ENCODE peak calls at places on chromosomes 16 and 17, in five cellular contexts. One of them, this sample, is unnamed.

GRCh38 chr16:11447836-11448235 is 102.6 kb downstream of the RMI2 start:
- DNase-seq in AG10803: no peak
- DNase-seq in activated T-helper 9 cell treated with anti-CD3 and anti-CD28 coated beads, Interleukin-2, amount 50 U/mL, for 16 hours: no peak
- DNase-seq in cerebellum: no peak
- DNase-seq in activated T-helper 1 cell treated with anti-CD3 and anti-CD28 coated beads, Interleukin-2, amount 50 U/mL, for 16 hours: no peak
- DNase-seq in this sample: no peak

GRCh38 chr17:81210868-81211267 is 11.9 kb downstream of the CEP131 start:
- DNase-seq in activated T-helper 1 cell treated with anti-CD3 and anti-CD28 coated beads, Interleukin-2, amount 50 U/mL, for 16 hours: no peak
- DNase-seq in AG10803: no peak
- DNase-seq in activated T-helper 9 cell treated with anti-CD3 and anti-CD28 coated beads, Interleukin-2, amount 50 U/mL, for 16 hours: no peak
- DNase-seq in cerebellum: no peak
- DNase-seq in this sample: no peak

GRCh38 chr16:85908889-85909584 is 10.1 kb downstream of the IRF8 start:
- DNase-seq in AG10803: no peak
- DNase-seq in activated T-helper 1 cell treated with anti-CD3 and anti-CD28 coated beads, Interleukin-2, amount 50 U/mL, for 16 hours: no peak
- DNase-seq in activated T-helper 9 cell treated with anti-CD3 and anti-CD28 coated beads, Interleukin-2, amount 50 U/mL, for 16 hours: no peak
- DNase-seq in cerebellum: no peak
- DNase-seq in this sample: no peak

GRCh38 chr17:81251091-81251942 is 12.2 kb downstream of the NDUFAF8 start:
- DNase-seq in activated T-helper 1 cell treated with anti-CD3 and anti-CD28 coated beads, Interleukin-2, amount 50 U/mL, for 16 hours: no peak
- DNase-seq in activated T-helper 9 cell treated with anti-CD3 and anti-CD28 coated beads, Interleukin-2, amount 50 U/mL, for 16 hours: no peak
- DNase-seq in AG10803: no peak
- DNase-seq in cerebellum: peak; percentile 39
- DNase-seq in this sample: no peak

GRCh38 chr17:39700148-39700987 is 504 bp downstream of the ERBB2 start:
- DNase-seq in cerebellum: no peak
- DNase-seq in activated T-helper 1 cell treated with anti-CD3 and anti-CD28 coated beads, Interleukin-2, amount 50 U/mL, for 16 hours: no peak
- DNase-seq in AG10803: peak; percentile 22
- DNase-seq in activated T-helper 9 cell treated with anti-CD3 and anti-CD28 coated beads, Interleukin-2, amount 50 U/mL, for 16 hours: no peak
- DNase-seq in this sample: peak; percentile 76

GRCh38 chr16:74563828-74564263 is 43.1 kb downstream of the GLG1 start:
- DNase-seq in AG10803: peak; percentile 27
- DNase-seq in cerebellum: no peak
- DNase-seq in activated T-helper 9 cell treated with anti-CD3 and anti-CD28 coated beads, Interleukin-2, amount 50 U/mL, for 16 hours: no peak
- DNase-seq in activated T-helper 1 cell treated with anti-CD3 and anti-CD28 coated beads, Interleukin-2, amount 50 U/mL, for 16 hours: no peak
- DNase-seq in this sample: no peak

GRCh38 chr17:1156864-1157263 is 22.9 kb downstream of the ABR start:
- DNase-seq in cerebellum: no peak
- DNase-seq in AG10803: no peak
- DNase-seq in activated T-helper 1 cell treated with anti-CD3 and anti-CD28 coated beads, Interleukin-2, amount 50 U/mL, for 16 hours: no peak
- DNase-seq in activated T-helper 9 cell treated with anti-CD3 and anti-CD28 coated beads, Interleukin-2, amount 50 U/mL, for 16 hours: no peak
- DNase-seq in this sample: no peak

GRCh38 chr17:38558751-38559024 is 47.1 kb downstream of the SRCIN1 start:
- DNase-seq in activated T-helper 9 cell treated with anti-CD3 and anti-CD28 coated beads, Interleukin-2, amount 50 U/mL, for 16 hours: no peak
- DNase-seq in cerebellum: no peak
- DNase-seq in activated T-helper 1 cell treated with anti-CD3 and anti-CD28 coated beads, Interleukin-2, amount 50 U/mL, for 16 hours: no peak
- DNase-seq in AG10803: no peak
- DNase-seq in this sample: no peak

GRCh38 chr17:9212376-9213310 is 191.3 kb downstream of the NTN1 start:
- DNase-seq in cerebellum: peak; percentile 87
- DNase-seq in activated T-helper 9 cell treated with anti-CD3 and anti-CD28 coated beads, Interleukin-2, amount 50 U/mL, for 16 hours: no peak
- DNase-seq in activated T-helper 1 cell treated with anti-CD3 and anti-CD28 coated beads, Interleukin-2, amount 50 U/mL, for 16 hours: no peak
- DNase-seq in AG10803: no peak
- DNase-seq in this sample: no peak

GRCh38 chr16:80803341-80804060 is 897 bp downstream of the CDYL2 start:
- DNase-seq in AG10803: peak; percentile 13
- DNase-seq in activated T-helper 9 cell treated with anti-CD3 and anti-CD28 coated beads, Interleukin-2, amount 50 U/mL, for 16 hours: peak; percentile 34
- DNase-seq in activated T-helper 1 cell treated with anti-CD3 and anti-CD28 coated beads, Interleukin-2, amount 50 U/mL, for 16 hours: peak; percentile 18
- DNase-seq in cerebellum: peak; percentile 40
- DNase-seq in this sample: peak; percentile 72

GRCh38 chr16:51276335-51276734 is 125.3 kb upstream of the SALL1 start:
- DNase-seq in activated T-helper 1 cell treated with anti-CD3 and anti-CD28 coated beads, Interleukin-2, amount 50 U/mL, for 16 hours: no peak
- DNase-seq in cerebellum: no peak
- DNase-seq in AG10803: peak; percentile 8
- DNase-seq in activated T-helper 9 cell treated with anti-CD3 and anti-CD28 coated beads, Interleukin-2, amount 50 U/mL, for 16 hours: no peak
- DNase-seq in this sample: no peak

GRCh38 chr16:81004646-81005353 is 1.9 kb downstream of the CMC2 start:
- DNase-seq in AG10803: peak; percentile 59
- DNase-seq in activated T-helper 1 cell treated with anti-CD3 and anti-CD28 coated beads, Interleukin-2, amount 50 U/mL, for 16 hours: no peak
- DNase-seq in cerebellum: peak; percentile 55
- DNase-seq in activated T-helper 9 cell treated with anti-CD3 and anti-CD28 coated beads, Interleukin-2, amount 50 U/mL, for 16 hours: no peak
- DNase-seq in this sample: peak; percentile 37

GRCh38 chr16:46811682-46812081 is 19.3 kb downstream of the C16orf87 start:
- DNase-seq in activated T-helper 9 cell treated with anti-CD3 and anti-CD28 coated beads, Interleukin-2, amount 50 U/mL, for 16 hours: no peak
- DNase-seq in cerebellum: no peak
- DNase-seq in activated T-helper 1 cell treated with anti-CD3 and anti-CD28 coated beads, Interleukin-2, amount 50 U/mL, for 16 hours: no peak
- DNase-seq in AG10803: no peak
- DNase-seq in this sample: no peak

GRCh38 chr17:73750975-73751374 is 106.7 kb upstream of the SDK2 start:
- DNase-seq in activated T-helper 9 cell treated with anti-CD3 and anti-CD28 coated beads, Interleukin-2, amount 50 U/mL, for 16 hours: no peak
- DNase-seq in AG10803: no peak
- DNase-seq in cerebellum: no peak
- DNase-seq in activated T-helper 1 cell treated with anti-CD3 and anti-CD28 coated beads, Interleukin-2, amount 50 U/mL, for 16 hours: no peak
- DNase-seq in this sample: no peak

GRCh38 chr16:88695218-88695617 is 8.9 kb upstream of the SNAI3 start:
- DNase-seq in AG10803: no peak
- DNase-seq in activated T-helper 1 cell treated with anti-CD3 and anti-CD28 coated beads, Interleukin-2, amount 50 U/mL, for 16 hours: no peak
- DNase-seq in activated T-helper 9 cell treated with anti-CD3 and anti-CD28 coated beads, Interleukin-2, amount 50 U/mL, for 16 hours: no peak
- DNase-seq in cerebellum: no peak
- DNase-seq in this sample: no peak

GRCh38 chr17:31900877-31901276 is 631 bp downstream of the UTP6 start:
- DNase-seq in AG10803: peak; percentile 44
- DNase-seq in activated T-helper 9 cell treated with anti-CD3 and anti-CD28 coated beads, Interleukin-2, amount 50 U/mL, for 16 hours: no peak
- DNase-seq in cerebellum: no peak
- DNase-seq in activated T-helper 1 cell treated with anti-CD3 and anti-CD28 coated beads, Interleukin-2, amount 50 U/mL, for 16 hours: no peak
- DNase-seq in this sample: peak; percentile 43

GRCh38 chr16:30953511-30954124 is 3.9 kb upstream of the SETD1A start:
- DNase-seq in AG10803: peak; percentile 67
- DNase-seq in activated T-helper 9 cell treated with anti-CD3 and anti-CD28 coated beads, Interleukin-2, amount 50 U/mL, for 16 hours: peak; percentile 43
- DNase-seq in cerebellum: peak; percentile 72
- DNase-seq in activated T-helper 1 cell treated with anti-CD3 and anti-CD28 coated beads, Interleukin-2, amount 50 U/mL, for 16 hours: no peak
- DNase-seq in this sample: peak; percentile 59

GRCh38 chr17:45270828-45271418 is 9.0 kb upstream of the SPATA32 start:
- DNase-seq in cerebellum: no peak
- DNase-seq in AG10803: no peak
- DNase-seq in activated T-helper 9 cell treated with anti-CD3 and anti-CD28 coated beads, Interleukin-2, amount 50 U/mL, for 16 hours: peak; percentile 37
- DNase-seq in activated T-helper 1 cell treated with anti-CD3 and anti-CD28 coated beads, Interleukin-2, amount 50 U/mL, for 16 hours: no peak
- DNase-seq in this sample: no peak

GRCh38 chr16:85395913-85396878 is 216.9 kb upstream of the GSE1 start:
- DNase-seq in activated T-helper 1 cell treated with anti-CD3 and anti-CD28 coated beads, Interleukin-2, amount 50 U/mL, for 16 hours: no peak
- DNase-seq in AG10803: peak; percentile 57
- DNase-seq in cerebellum: no peak
- DNase-seq in activated T-helper 9 cell treated with anti-CD3 and anti-CD28 coated beads, Interleukin-2, amount 50 U/mL, for 16 hours: no peak
- DNase-seq in this sample: peak; percentile 66

GRCh38 chr17:76353004-76353598 is 615 bp downstream of the PRPSAP1 start:
- DNase-seq in AG10803: no peak
- DNase-seq in activated T-helper 1 cell treated with anti-CD3 and anti-CD28 coated beads, Interleukin-2, amount 50 U/mL, for 16 hours: no peak
- DNase-seq in cerebellum: peak; percentile 9
- DNase-seq in activated T-helper 9 cell treated with anti-CD3 and anti-CD28 coated beads, Interleukin-2, amount 50 U/mL, for 16 hours: no peak
- DNase-seq in this sample: peak; percentile 66

GRCh38 chr16:57941016-57941656 is 29.8 kb downstream of the CNGB1 start:
- DNase-seq in AG10803: peak; percentile 42
- DNase-seq in cerebellum: peak; percentile 52
- DNase-seq in activated T-helper 9 cell treated with anti-CD3 and anti-CD28 coated beads, Interleukin-2, amount 50 U/mL, for 16 hours: no peak
- DNase-seq in activated T-helper 1 cell treated with anti-CD3 and anti-CD28 coated beads, Interleukin-2, amount 50 U/mL, for 16 hours: no peak
- DNase-seq in this sample: no peak

GRCh38 chr17:34249497-34249877 is 5.6 kb upstream of the CCL2 start:
- DNase-seq in AG10803: no peak
- DNase-seq in activated T-helper 9 cell treated with anti-CD3 and anti-CD28 coated beads, Interleukin-2, amount 50 U/mL, for 16 hours: no peak
- DNase-seq in activated T-helper 1 cell treated with anti-CD3 and anti-CD28 coated beads, Interleukin-2, amount 50 U/mL, for 16 hours: no peak
- DNase-seq in cerebellum: no peak
- DNase-seq in this sample: no peak

GRCh38 chr17:47304191-47304590 is 19.6 kb upstream of the EFCAB13 start:
- DNase-seq in activated T-helper 9 cell treated with anti-CD3 and anti-CD28 coated beads, Interleukin-2, amount 50 U/mL, for 16 hours: no peak
- DNase-seq in cerebellum: no peak
- DNase-seq in activated T-helper 1 cell treated with anti-CD3 and anti-CD28 coated beads, Interleukin-2, amount 50 U/mL, for 16 hours: no peak
- DNase-seq in AG10803: peak; percentile 96
- DNase-seq in this sample: peak; percentile 44

GRCh38 chr17:29112780-29113295 is 67.4 kb downstream of the MYO18A start:
- DNase-seq in activated T-helper 1 cell treated with anti-CD3 and anti-CD28 coated beads, Interleukin-2, amount 50 U/mL, for 16 hours: no peak
- DNase-seq in activated T-helper 9 cell treated with anti-CD3 and anti-CD28 coated beads, Interleukin-2, amount 50 U/mL, for 16 hours: no peak
- DNase-seq in cerebellum: no peak
- DNase-seq in AG10803: peak; percentile 69
- DNase-seq in this sample: no peak

GRCh38 chr17:63293310-63293709 is 152.8 kb downstream of the CYB561 start:
- DNase-seq in AG10803: peak; percentile 67
- DNase-seq in activated T-helper 9 cell treated with anti-CD3 and anti-CD28 coated beads, Interleukin-2, amount 50 U/mL, for 16 hours: no peak
- DNase-seq in activated T-helper 1 cell treated with anti-CD3 and anti-CD28 coated beads, Interleukin-2, amount 50 U/mL, for 16 hours: no peak
- DNase-seq in cerebellum: no peak
- DNase-seq in this sample: peak; percentile 70

GRCh38 chr17:16917995-16918394 is 53.9 kb downstream of the TNFRSF13B start:
- DNase-seq in activated T-helper 1 cell treated with anti-CD3 and anti-CD28 coated beads, Interleukin-2, amount 50 U/mL, for 16 hours: no peak
- DNase-seq in cerebellum: no peak
- DNase-seq in activated T-helper 9 cell treated with anti-CD3 and anti-CD28 coated beads, Interleukin-2, amount 50 U/mL, for 16 hours: no peak
- DNase-seq in AG10803: no peak
- DNase-seq in this sample: no peak

GRCh38 chr16:66225696-66226095 is 140.8 kb upstream of the CDH5 start:
- DNase-seq in cerebellum: no peak
- DNase-seq in activated T-helper 9 cell treated with anti-CD3 and anti-CD28 coated beads, Interleukin-2, amount 50 U/mL, for 16 hours: no peak
- DNase-seq in AG10803: no peak
- DNase-seq in activated T-helper 1 cell treated with anti-CD3 and anti-CD28 coated beads, Interleukin-2, amount 50 U/mL, for 16 hours: no peak
- DNase-seq in this sample: no peak

GRCh38 chr16:1108299-1109252 is 12.5 kb upstream of the C1QTNF8 start:
- DNase-seq in activated T-helper 9 cell treated with anti-CD3 and anti-CD28 coated beads, Interleukin-2, amount 50 U/mL, for 16 hours: no peak
- DNase-seq in activated T-helper 1 cell treated with anti-CD3 and anti-CD28 coated beads, Interleukin-2, amount 50 U/mL, for 16 hours: no peak
- DNase-seq in cerebellum: peak; percentile 77
- DNase-seq in AG10803: peak; percentile 20
- DNase-seq in this sample: peak; percentile 45

GRCh38 chr17:79073706-79074088 is 927 bp upstream of the ENGASE start:
- DNase-seq in AG10803: no peak
- DNase-seq in activated T-helper 1 cell treated with anti-CD3 and anti-CD28 coated beads, Interleukin-2, amount 50 U/mL, for 16 hours: no peak
- DNase-seq in activated T-helper 9 cell treated with anti-CD3 and anti-CD28 coated beads, Interleukin-2, amount 50 U/mL, for 16 hours: no peak
- DNase-seq in cerebellum: no peak
- DNase-seq in this sample: no peak

GRCh38 chr17:34619687-34620217 is 40.4 kb downstream of the TMEM132E start:
- DNase-seq in activated T-helper 9 cell treated with anti-CD3 and anti-CD28 coated beads, Interleukin-2, amount 50 U/mL, for 16 hours: no peak
- DNase-seq in cerebellum: no peak
- DNase-seq in AG10803: no peak
- DNase-seq in activated T-helper 1 cell treated with anti-CD3 and anti-CD28 coated beads, Interleukin-2, amount 50 U/mL, for 16 hours: no peak
- DNase-seq in this sample: no peak

GRCh38 chr17:7836596-7837374 is 2.8 kb downstream of the KDM6B start:
- DNase-seq in AG10803: peak; percentile 88
- DNase-seq in activated T-helper 1 cell treated with anti-CD3 and anti-CD28 coated beads, Interleukin-2, amount 50 U/mL, for 16 hours: no peak
- DNase-seq in activated T-helper 9 cell treated with anti-CD3 and anti-CD28 coated beads, Interleukin-2, amount 50 U/mL, for 16 hours: peak; percentile 45
- DNase-seq in cerebellum: peak; percentile 63
- DNase-seq in this sample: peak; percentile 58

GRCh38 chr16:11506816-11507305 is 79.9 kb downstream of the LITAF start:
- DNase-seq in activated T-helper 1 cell treated with anti-CD3 and anti-CD28 coated beads, Interleukin-2, amount 50 U/mL, for 16 hours: no peak
- DNase-seq in AG10803: no peak
- DNase-seq in cerebellum: no peak
- DNase-seq in activated T-helper 9 cell treated with anti-CD3 and anti-CD28 coated beads, Interleukin-2, amount 50 U/mL, for 16 hours: no peak
- DNase-seq in this sample: no peak

GRCh38 chr16:15783985-15784384 is 72.8 kb downstream of the MYH11 start:
- DNase-seq in activated T-helper 1 cell treated with anti-CD3 and anti-CD28 coated beads, Interleukin-2, amount 50 U/mL, for 16 hours: no peak
- DNase-seq in cerebellum: no peak
- DNase-seq in activated T-helper 9 cell treated with anti-CD3 and anti-CD28 coated beads, Interleukin-2, amount 50 U/mL, for 16 hours: no peak
- DNase-seq in AG10803: no peak
- DNase-seq in this sample: no peak

GRCh38 chr17:2688351-2689342 is 22.9 kb downstream of the CLUH start:
- DNase-seq in cerebellum: no peak
- DNase-seq in AG10803: no peak
- DNase-seq in activated T-helper 1 cell treated with anti-CD3 and anti-CD28 coated beads, Interleukin-2, amount 50 U/mL, for 16 hours: no peak
- DNase-seq in activated T-helper 9 cell treated with anti-CD3 and anti-CD28 coated beads, Interleukin-2, amount 50 U/mL, for 16 hours: no peak
- DNase-seq in this sample: peak; percentile 11

GRCh38 chr16:155031-155398 is 2.6 kb downstream of the HBZ start:
- DNase-seq in activated T-helper 9 cell treated with anti-CD3 and anti-CD28 coated beads, Interleukin-2, amount 50 U/mL, for 16 hours: no peak
- DNase-seq in AG10803: no peak
- DNase-seq in cerebellum: no peak
- DNase-seq in activated T-helper 1 cell treated with anti-CD3 and anti-CD28 coated beads, Interleukin-2, amount 50 U/mL, for 16 hours: no peak
- DNase-seq in this sample: no peak

GRCh38 chr16:30903596-30903995 is 7.2 kb downstream of the CTF1 start:
- DNase-seq in cerebellum: no peak
- DNase-seq in AG10803: peak; percentile 54
- DNase-seq in activated T-helper 9 cell treated with anti-CD3 and anti-CD28 coated beads, Interleukin-2, amount 50 U/mL, for 16 hours: no peak
- DNase-seq in activated T-helper 1 cell treated with anti-CD3 and anti-CD28 coated beads, Interleukin-2, amount 50 U/mL, for 16 hours: no peak
- DNase-seq in this sample: peak; percentile 48

GRCh38 chr17:71791311-71791710 is 329.5 kb upstream of the SOX9 start:
- DNase-seq in AG10803: no peak
- DNase-seq in activated T-helper 1 cell treated with anti-CD3 and anti-CD28 coated beads, Interleukin-2, amount 50 U/mL, for 16 hours: no peak
- DNase-seq in cerebellum: no peak
- DNase-seq in activated T-helper 9 cell treated with anti-CD3 and anti-CD28 coated beads, Interleukin-2, amount 50 U/mL, for 16 hours: no peak
- DNase-seq in this sample: no peak

GRCh38 chr16:87392823-87393679 is 915 bp downstream of the MAP1LC3B start:
- DNase-seq in AG10803: peak; percentile 47
- DNase-seq in cerebellum: peak; percentile 68
- DNase-seq in activated T-helper 1 cell treated with anti-CD3 and anti-CD28 coated beads, Interleukin-2, amount 50 U/mL, for 16 hours: no peak
- DNase-seq in activated T-helper 9 cell treated with anti-CD3 and anti-CD28 coated beads, Interleukin-2, amount 50 U/mL, for 16 hours: peak; percentile 25
- DNase-seq in this sample: peak; percentile 56